ENCODE peak calls at places on chromosomes 3 and 15, in ten cellular contexts. R is right atrium auricular region; M is CD8-positive, alpha-beta T cell; A is Peyer's patch; J is MM.1S; L is body of pancreas; B is pancreas; W is NT2/D1; Z is GM23248; T is endodermal cell. C is an unnamed sample.

GRCh38 chr3:39910828-39911464 is 101.5 kb downstream of the MYRIP start:
- DNase-seq in M (no peak), W (no peak), L (no peak), Z (peak; percentile 73), J (no peak), B (no peak), A (no peak), R (no peak), T (no peak), C (no peak)

GRCh38 chr3:127068111-127068810 is 85.3 kb downstream of the PLXNA1 start:
- DNase-seq in W (no peak), B (no peak), M (no peak), L (no peak), R (no peak), A (no peak), T (no peak), J (no peak), Z (no peak), C (no peak)

GRCh38 chr3:10988003-10988402 is 4.5 kb upstream of the SLC6A1 start:
- DNase-seq in M (no peak), B (no peak), T (peak; percentile 60), A (no peak), R (no peak), L (no peak), J (no peak), W (no peak), Z (no peak), C (no peak)

GRCh38 chr3:148102156-148102555 is 595.5 kb upstream of the AGTR1 start:
- DNase-seq in J (no peak), Z (peak; percentile 22), B (no peak), W (no peak), L (no peak), R (no peak), T (no peak), M (no peak), A (no peak), C (no peak)

GRCh38 chr3:98786364-98786930 is 23.3 kb downstream of the ST3GAL6 start:
- DNase-seq in T (no peak), M (no peak), B (no peak), Z (peak; percentile 29), L (no peak), W (no peak), R (no peak), A (no peak), J (no peak), C (no peak)

GRCh38 chr3:12809435-12809834 is 13.0 kb downstream of the CAND2 start:
- DNase-seq in R (no peak), T (peak; percentile 49), J (no peak), L (no peak), M (no peak), A (no peak), W (no peak), Z (no peak), B (no peak), C (no peak)

GRCh38 chr3:142027713-142028112 is 121.6 kb downstream of the TFDP2 start:
- DNase-seq in T (no peak), R (no peak), A (peak; percentile 54), M (no peak), W (no peak), J (peak; percentile 22), Z (peak; percentile 75), L (peak; percentile 50), B (peak; percentile 24), C (peak; percentile 29)

GRCh38 chr3:31377045-31377642 is 155.6 kb upstream of the STT3B start:
- DNase-seq in B (peak; percentile 18), R (no peak), A (no peak), M (no peak), T (no peak), Z (peak; percentile 85), J (no peak), W (no peak), L (no peak), C (no peak)

GRCh38 chr15:41559489-41560177 is 621 bp downstream of the TYRO3 start:
- DNase-seq in M (no peak), L (peak; percentile 42), W (no peak), T (peak; percentile 74), B (no peak), R (no peak), A (no peak), Z (peak; percentile 38), J (no peak), C (no peak)

GRCh38 chr15:41562258-41562657 is 3.2 kb downstream of the TYRO3 start:
- DNase-seq in T (no peak), R (no peak), B (no peak), M (no peak), W (no peak), L (no peak), Z (no peak), J (no peak), A (no peak), C (no peak)

GRCh38 chr15:41562784-41563198 is 3.8 kb downstream of the TYRO3 start:
- DNase-seq in L (no peak), W (no peak), M (no peak), B (no peak), Z (no peak), J (no peak), T (peak; percentile 58), A (no peak), R (no peak), C (no peak)

GRCh38 chr15:41561777-41562145 is 2.7 kb downstream of the TYRO3 start:
- DNase-seq in B (no peak), A (no peak), R (peak; percentile 69), T (peak; percentile 85), W (no peak), L (peak; percentile 30), M (no peak), J (no peak), Z (peak; percentile 23), C (no peak)

DNA sequence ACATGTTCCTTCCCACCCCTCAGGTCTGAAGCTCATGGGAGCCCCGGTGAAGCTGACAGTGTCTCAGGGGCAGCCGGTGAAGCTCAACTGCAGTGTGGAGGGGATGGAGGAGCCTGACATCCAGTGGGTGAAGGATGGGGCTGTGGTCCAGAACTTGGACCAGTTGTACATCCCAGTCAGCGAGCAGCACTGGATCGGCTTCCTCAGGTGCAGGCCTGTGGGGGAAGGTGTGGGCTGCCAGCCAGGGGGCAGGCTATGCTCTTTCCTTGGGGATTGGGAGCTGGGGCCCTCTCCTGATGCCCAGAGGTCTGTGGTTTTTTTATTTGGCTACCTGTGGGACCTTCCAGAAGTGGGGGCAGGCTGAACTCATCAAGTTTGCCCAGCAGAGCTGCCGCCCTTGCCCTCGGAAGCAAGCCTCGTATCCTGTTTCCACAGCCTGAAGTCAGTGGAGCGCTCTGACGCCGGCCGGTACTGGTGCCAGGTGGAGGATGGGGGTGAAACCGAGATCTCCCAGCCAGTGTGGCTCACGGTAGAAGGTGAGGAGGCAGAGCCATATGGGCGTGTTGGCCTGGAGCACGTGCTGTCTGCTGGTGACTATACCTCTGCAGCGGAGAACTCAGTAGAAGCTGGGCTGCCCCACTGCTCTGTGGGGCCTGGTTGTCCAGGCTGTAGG is 2.2 kb downstream of the TYRO3 start:
- DNase-seq in Z (no peak), T (no peak), W (no peak), J (no peak), R (no peak), A (no peak), B (no peak), M (no peak), L (no peak), C (no peak)
- H3K4me1 ChIP-seq in Z (peaks cover 12% of the 10 kb centered on the region), T (peaks cover 41% of the 10 kb centered on the region), W (peaks cover 44% of the 10 kb centered on the region), J (peaks cover 9% of the 10 kb centered on the region), R (no peaks in the 10 kb centered on the region), A (peaks cover 19% of the 10 kb centered on the region), B (no peaks in the 10 kb centered on the region), M (peaks cover 19% of the 10 kb centered on the region), L (peaks cover 25% of the 10 kb centered on the region), C (peaks cover 25% of the 10 kb centered on the region)

GRCh38 chr3:52061116-52061910 is 4.9 kb upstream of the DUSP7 start:
- DNase-seq in J (no peak), T (no peak), W (no peak), L (no peak), B (no peak), R (no peak), Z (peak; percentile 33), M (no peak), A (no peak), C (no peak)
- H3K4me1 ChIP-seq in J (peaks cover 14% of the 10 kb centered on the region), T (no peaks in the 10 kb centered on the region), W (peaks cover 10% of the 10 kb centered on the region), L (peaks cover 12% of the 10 kb centered on the region), B (no peaks in the 10 kb centered on the region), R (no peaks in the 10 kb centered on the region), Z (peaks cover 9% of the 10 kb centered on the region), M (peaks cover 10% of the 10 kb centered on the region), A (peaks cover 5% of the 10 kb centered on the region), C (peaks cover 20% of the 10 kb centered on the region)

GRCh38 chr15:93029613-93030429 is 59.2 kb downstream of the RGMA start:
- DNase-seq in T (peak; percentile 68), W (no peak), B (no peak), Z (peak; percentile 70), A (peak; percentile 65), R (peak; percentile 61), L (no peak), J (no peak), M (no peak), C (no peak)

GRCh38 chr15:93030430-93031102 is 58.4 kb downstream of the RGMA start:
- DNase-seq in L (peak; percentile 81), T (peak; percentile 93), M (peak; percentile 47), R (peak; percentile 88), B (peak; percentile 58), W (peak; percentile 60), A (peak; percentile 86), Z (peak; percentile 79), J (peak; percentile 48), C (peak; percentile 66)

GRCh38 chr15:93027413-93027812 is 61.6 kb downstream of the RGMA start:
- DNase-seq in W (no peak), R (peak; percentile 61), B (no peak), T (peak; percentile 42), A (peak; percentile 44), J (no peak), L (no peak), Z (peak; percentile 18), M (no peak), C (no peak)

GRCh38 chr15:93028111-93028631 is 60.8 kb downstream of the RGMA start:
- DNase-seq in R (peak; percentile 59), T (peak; percentile 50), B (no peak), M (no peak), W (no peak), Z (peak; percentile 27), A (peak; percentile 44), J (no peak), L (no peak), C (no peak)

GRCh38 chr15:93028632-93029612 is 60.1 kb downstream of the RGMA start:
- DNase-seq in A (peak; percentile 59), W (no peak), T (peak; percentile 61), Z (peak; percentile 96), M (no peak), J (no peak), L (peak; percentile 79), R (peak; percentile 94), B (peak; percentile 72), C (no peak)
- H3K4me1 ChIP-seq in A (peaks cover 30% of the 10 kb centered on the region), W (peaks cover 3% of the 10 kb centered on the region), T (peaks cover 4% of the 10 kb centered on the region), Z (peaks cover 27% of the 10 kb centered on the region), M (peaks cover 30% of the 10 kb centered on the region), J (peaks cover 7% of the 10 kb centered on the region), L (peaks cover 34% of the 10 kb centered on the region), R (no peaks in the 10 kb centered on the region), B (no peaks in the 10 kb centered on the region), C (peaks cover 13% of the 10 kb centered on the region)

DNA sequence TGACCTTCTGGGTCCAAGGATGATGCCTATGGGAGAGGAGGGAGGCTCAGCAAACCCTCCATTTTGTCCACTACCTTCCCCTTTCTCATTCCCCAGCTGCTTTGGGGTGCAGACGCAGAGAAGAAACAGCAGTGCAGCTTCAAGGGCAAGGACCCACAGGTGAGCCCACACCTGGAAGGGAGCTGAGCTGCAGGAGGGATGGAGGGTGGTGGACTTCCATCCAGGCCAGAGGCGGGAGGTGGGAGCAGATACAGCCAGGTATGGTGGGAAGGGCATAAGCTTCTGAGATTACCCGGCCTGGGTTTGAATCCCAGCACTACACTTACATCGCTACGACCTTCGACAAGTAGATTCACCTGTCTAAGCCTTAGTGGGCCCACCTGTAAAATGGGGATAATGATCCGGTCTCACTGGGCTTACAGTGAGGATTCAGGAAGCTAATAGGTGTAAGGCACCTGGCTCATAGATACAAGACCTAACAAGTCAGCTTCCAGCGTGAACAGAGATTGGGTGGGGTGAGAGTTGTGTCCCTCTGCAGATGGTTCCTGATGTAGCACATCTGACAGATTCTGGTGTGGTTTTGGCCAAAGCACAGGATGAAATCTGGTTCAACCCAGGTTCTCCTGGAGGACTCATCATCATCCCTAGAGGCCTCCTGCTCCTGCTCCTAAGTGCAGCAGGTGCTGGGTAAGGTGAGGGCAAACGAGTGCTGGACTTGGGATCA is 15.9 kb downstream of the CIB1 start:
- DNase-seq in J (no peak), M (no peak), W (no peak), A (no peak), Z (no peak), T (no peak), B (no peak), L (no peak), R (no peak), C (no peak)
- H3K4me1 ChIP-seq in J (no peaks in the 10 kb centered on the region), M (peaks cover 7% of the 10 kb centered on the region), W (peaks cover 11% of the 10 kb centered on the region), A (peaks cover 30% of the 10 kb centered on the region), Z (no peaks in the 10 kb centered on the region), T (peaks cover 5% of the 10 kb centered on the region), B (peaks cover 18% of the 10 kb centered on the region), L (peaks cover 50% of the 10 kb centered on the region), R (no peaks in the 10 kb centered on the region), C (peaks cover 8% of the 10 kb centered on the region)

C was measured in SJSA1.